ENCODE peak calls at places on chromosomes 3 and 15, in ten cellular contexts. R, L, O, Q, P, I, W, V, C and X are unnamed samples.

GRCh38 chr15:63135804-63136203 is 14.1 kb downstream of the LACTB start:
- DNase-seq in L (no peak), W (no peak), C (no peak), P (no peak), O (no peak), I (peak; percentile 50), V (no peak), Q (no peak), R (no peak), X (no peak)

GRCh38 chr3:129794319-129795201 is 99.0 kb downstream of the TMCC1 start:
- DNase-seq in P (no peak), W (no peak), Q (peak; percentile 39), O (peak; percentile 45), V (no peak), C (no peak), L (peak; percentile 63), R (peak; percentile 22), I (peak; percentile 99), X (no peak)

GRCh38 chr15:101162701-101163483 is 89.0 kb downstream of the CHSY1 start:
- DNase-seq in P (peak; percentile 58), L (peak; percentile 81), W (no peak), C (peak; percentile 72), I (no peak), V (peak; percentile 89), O (no peak), Q (peak; percentile 81), R (no peak), X (no peak)

GRCh38 chr3:197511130-197511529 is 44.6 kb downstream of the BDH1 start:
- DNase-seq in P (no peak), V (no peak), W (no peak), R (no peak), C (no peak), Q (no peak), O (no peak), I (no peak), L (no peak), X (no peak)

GRCh38 chr15:33461671-33462070 is 150.9 kb downstream of the RYR3 start:
- DNase-seq in R (no peak), P (no peak), O (no peak), L (no peak), V (no peak), I (no peak), C (no peak), W (no peak), Q (no peak), X (no peak)

GRCh38 chr3:79516795-79517194 is 251.0 kb downstream of the ROBO1 start:
- DNase-seq in P (no peak), L (no peak), I (no peak), W (no peak), C (no peak), V (no peak), O (no peak), Q (no peak), R (no peak), X (no peak)

GRCh38 chr15:47339800-47340575 is 377.3 kb upstream of the SEMA6D start:
- DNase-seq in P (no peak), C (no peak), I (peak; percentile 81), V (no peak), Q (no peak), O (no peak), W (no peak), L (no peak), R (no peak), X (no peak)

GRCh38 chr15:85676332-85676731 is 118.4 kb downstream of the KLHL25 start:
- DNase-seq in Q (no peak), P (no peak), L (no peak), V (no peak), I (peak; percentile 77), O (no peak), W (no peak), C (no peak), R (no peak), X (no peak)

GRCh38 chr3:125154800-125155269 is 57.7 kb downstream of the SLC12A8 start:
- DNase-seq in V (no peak), I (peak; percentile 93), C (no peak), W (no peak), Q (no peak), L (no peak), R (no peak), O (no peak), P (no peak), X (no peak)

GRCh38 chr15:31106495-31107300 is 5.2 kb upstream of the TRPM1 start:
- DNase-seq in P (no peak), L (no peak), C (peak; percentile 26), I (no peak), O (no peak), V (no peak), W (no peak), R (no peak), Q (no peak), X (no peak)

GRCh38 chr3:47019201-47019600 is 39.7 kb downstream of the NBEAL2 start:
- DNase-seq in W (no peak), L (no peak), P (no peak), R (no peak), C (no peak), I (no peak), O (no peak), V (no peak), Q (no peak), X (no peak)

GRCh38 chr3:17811633-17812032 is 69.2 kb upstream of the TBC1D5 start:
- DNase-seq in P (no peak), Q (no peak), W (no peak), O (no peak), R (no peak), L (no peak), I (no peak), V (no peak), C (no peak), X (no peak)

GRCh38 chr3:70999730-71000129 is 583.8 kb downstream of the FOXP1 start:
- DNase-seq in W (no peak), Q (no peak), P (no peak), V (no peak), I (no peak), O (no peak), L (no peak), C (no peak), R (no peak), X (no peak)

GRCh38 chr15:65076486-65077290 is at the start of gene KBTBD13:
- DNase-seq in L (no peak), Q (no peak), O (no peak), W (no peak), R (no peak), V (no peak), P (no peak), C (no peak), I (no peak), X (no peak)

GRCh38 chr3:152385761-152386160 is 117.0 kb downstream of the MBNL1 start:
- DNase-seq in Q (no peak), C (no peak), P (no peak), I (no peak), R (peak; percentile 88), V (no peak), W (no peak), L (no peak), O (no peak), X (no peak)

GRCh38 chr3:63992461-63993209 is 30.7 kb downstream of the PSMD6 start:
- DNase-seq in C (no peak), I (no peak), V (no peak), O (no peak), W (no peak), L (no peak), P (no peak), Q (no peak), R (no peak), X (no peak)
- H3K27ac ChIP-seq in C (no peak overlapping the region), I (no peak overlapping the region), V (no peak overlapping the region), O (no peak overlapping the region), W (no peak overlapping the region), L (no peak overlapping the region), P (no peak overlapping the region), Q (no peak overlapping the region), R (no peak overlapping the region), X (no peak overlapping the region)

DNA sequence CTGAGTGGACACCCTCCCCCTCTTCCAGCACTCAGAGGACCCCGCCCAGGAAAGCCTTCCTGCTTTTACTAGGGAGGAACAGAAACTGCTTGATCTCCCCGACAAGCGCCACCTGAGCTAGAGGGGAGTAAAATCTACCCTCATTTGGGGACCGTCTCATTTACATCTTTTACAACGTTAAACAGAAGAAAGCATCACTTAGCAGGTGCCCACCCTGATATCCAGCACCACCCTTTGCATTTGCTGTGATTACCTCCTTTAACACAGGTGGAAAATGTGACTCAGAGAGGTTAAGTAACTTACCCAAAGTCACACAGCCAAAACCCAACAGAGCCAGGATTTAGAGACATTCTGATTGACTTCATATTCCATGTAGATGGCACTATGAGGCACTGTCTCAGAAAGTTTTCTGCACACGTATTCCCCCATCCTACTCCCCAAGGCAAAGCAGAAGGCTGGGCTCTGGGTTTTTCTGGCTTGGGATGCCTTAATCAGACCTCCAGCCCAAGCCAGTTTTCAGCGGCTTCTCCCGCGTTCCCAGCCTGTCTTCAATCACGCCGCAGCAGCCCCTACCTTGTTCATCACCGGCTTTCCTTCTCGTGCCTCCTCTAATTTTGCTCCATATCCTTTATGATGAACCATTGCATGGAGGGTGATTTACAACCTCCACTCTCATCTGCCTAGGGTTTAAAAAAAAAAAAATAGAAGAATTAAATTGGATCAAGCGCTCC is 314.5 kb upstream of the PROK2 start:
- DNase-seq in W (no peak), O (no peak), P (no peak), L (peak; percentile 13), C (no peak), Q (no peak), I (no peak), V (no peak), R (no peak), X (no peak)
- H3K4me3 ChIP-seq in W (no peak overlapping the region), O (no peak overlapping the region), P (no peak overlapping the region), L (no peak overlapping the region), C (no peak overlapping the region), Q (no peak overlapping the region), I (no peak overlapping the region), V (no peak overlapping the region), R (no peak overlapping the region), X (no peak overlapping the region)

DNA sequence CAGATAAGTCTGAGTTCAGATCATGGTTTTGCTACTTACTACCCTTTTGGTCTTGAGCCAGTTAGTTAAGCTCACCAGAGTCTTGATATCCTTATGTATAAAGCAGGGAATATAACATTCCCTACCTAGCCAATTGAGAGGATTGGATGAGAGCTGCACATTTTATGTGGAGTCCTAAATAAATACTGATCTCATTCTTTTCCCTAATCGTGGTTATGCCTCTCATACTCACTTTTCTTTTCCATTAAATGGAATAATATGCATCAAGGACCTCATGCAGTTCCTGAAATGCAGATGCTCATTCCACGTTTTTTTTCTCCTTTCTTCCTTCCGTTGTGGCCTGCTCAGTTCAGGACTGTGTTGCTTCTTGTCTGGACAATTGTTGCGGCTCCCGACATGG is 90.1 kb downstream of the NFKBIZ start:
- DNase-seq in R (no peak), P (no peak), L (no peak), O (no peak), Q (no peak), I (no peak), C (no peak), W (no peak), V (no peak), X (no peak)
- H3K27ac ChIP-seq in R (no peak overlapping the region), P (no peak overlapping the region), L (no peak overlapping the region), O (no peak overlapping the region), Q (no peak overlapping the region), I (no peak overlapping the region), C (peak overlapping the region; percentile 56), W (no peak overlapping the region), V (no peak overlapping the region), X (no peak overlapping the region)

DNA sequence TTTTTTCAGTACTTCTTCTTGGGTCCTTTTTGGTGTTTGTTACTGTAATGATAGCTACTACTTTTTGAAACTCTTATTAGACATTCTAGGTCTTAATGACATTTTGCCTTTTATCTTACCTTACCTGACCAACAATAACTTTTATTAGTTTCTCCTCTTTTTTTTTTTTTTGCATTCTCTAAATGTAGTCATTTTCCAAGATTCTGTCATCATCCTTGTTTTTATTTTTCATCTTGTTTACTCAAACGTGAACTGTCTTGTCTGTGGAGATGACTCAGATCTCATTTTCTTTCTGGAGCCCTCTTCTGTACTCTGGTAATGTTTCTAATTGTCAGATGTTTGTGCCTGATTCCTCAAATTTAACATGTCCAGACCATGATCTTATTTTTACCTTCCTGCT is 2.9 kb downstream of the ABHD5 start:
- DNase-seq in L (no peak), P (no peak), W (no peak), V (no peak), I (no peak), C (no peak), R (no peak), Q (no peak), O (no peak), X (no peak)
- H3K4me3 ChIP-seq in L (no peak overlapping the region), P (no peak overlapping the region), W (no peak overlapping the region), V (no peak overlapping the region), I (no peak overlapping the region), C (no peak overlapping the region), R (no peak overlapping the region), Q (no peak overlapping the region), O (no peak overlapping the region), X (no peak overlapping the region)